ENCODE peak calls at places on chromosomes 13 and 19, in four cellular contexts. W, G, C and F are unnamed samples.

GRCh38 chr19:56141416-56141992 is 417 bp downstream of the ZNF444 start:
- DNase-seq in W (peak), G (peak), C (no peak), F (no peak)

GRCh38 chr19:35117017-35117570 is 1.5 kb downstream of the FXYD3 start:
- DNase-seq in G (no peak), W (no peak), C (no peak), F (no peak)

GRCh38 chr19:58362272-58362994 is at the start of gene ZNF497:
- DNase-seq in W (peak), C (peak), G (peak), F (peak)

GRCh38 chr13:31594056-31594455 is 145.3 kb upstream of the RXFP2 start:
- DNase-seq in G (no peak), W (no peak), C (no peak), F (no peak)

GRCh38 chr13:31115616-31116015 is 46.1 kb downstream of the HSPH1 start:
- DNase-seq in G (no peak), W (no peak), C (no peak), F (no peak)

GRCh38 chr19:45886427-45887310 is 728 bp upstream of the IRF2BP1 start:
- DNase-seq in G (peak), C (peak), W (peak), F (peak)

GRCh38 chr13:37681295-37682032 is 82.9 kb upstream of the POSTN start:
- DNase-seq in G (no peak), C (no peak), W (no peak), F (no peak)

GRCh38 chr13:100473087-100473486 is 115.5 kb downstream of the GGACT start:
- DNase-seq in G (no peak), W (no peak), C (no peak), F (no peak)

GRCh38 chr13:23159205-23159586 is 21.6 kb upstream of the SGCG start:
- DNase-seq in C (peak), G (no peak), W (no peak), F (peak)

GRCh38 chr19:14450168-14450874 is 17.2 kb downstream of the PKN1 start:
- DNase-seq in G (peak), C (peak), W (peak), F (peak)

GRCh38 chr13:27141746-27142145 is 29.9 kb downstream of the USP12 start:
- DNase-seq in C (no peak), G (no peak), W (no peak), F (no peak)

GRCh38 chr13:73259061-73259908 is 200.5 kb downstream of the KLF5 start:
- DNase-seq in G (no peak), C (no peak), W (no peak), F (no peak)

GRCh38 chr13:74040200-74040599 is 94.0 kb downstream of the KLF12 start:
- DNase-seq in C (peak), W (peak), G (peak), F (peak)

GRCh38 chr19:3644351-3645066 is 17.9 kb upstream of the CACTIN start:
- DNase-seq in W (no peak), G (no peak), C (no peak), F (no peak)
- H3K4me2 ChIP-seq in W (no peak), G (no peak), C (no peak), F (no peak)

GRCh38 chr19:47897857-47898256 is 11.7 kb upstream of the SULT2A1 start:
- DNase-seq in G (no peak), C (no peak), W (no peak), F (no peak)

GRCh38 chr19:47895165-47895782 is 9.2 kb upstream of the SULT2A1 start:
- DNase-seq in C (no peak), G (no peak), W (no peak), F (no peak)

GRCh38 chr19:47896019-47896418 is 9.9 kb upstream of the SULT2A1 start:
- DNase-seq in C (peak), W (no peak), G (no peak), F (no peak)

GRCh38 chr19:47901370-47901769 is 15.3 kb upstream of the SULT2A1 start:
- DNase-seq in G (no peak), C (no peak), W (no peak), F (no peak)

DNA sequence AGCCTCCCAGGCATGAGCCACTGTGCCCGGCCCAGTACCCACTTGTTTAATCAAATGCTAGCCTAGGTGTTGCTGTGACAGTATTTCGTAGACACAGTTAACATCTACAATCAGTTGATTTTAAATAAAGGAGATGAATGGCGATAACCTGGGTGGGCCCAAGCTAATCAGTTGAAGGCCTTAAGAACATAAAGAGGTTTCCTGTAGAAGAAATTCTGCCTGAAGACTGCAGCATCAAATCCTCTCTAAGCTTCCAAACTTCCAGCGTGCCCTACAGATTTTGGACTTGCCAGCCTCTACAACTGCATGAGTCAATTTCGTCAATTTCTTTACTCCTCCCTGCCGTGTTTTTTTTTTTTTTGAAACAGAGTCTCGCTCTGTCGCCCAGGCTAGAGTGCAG is 13.2 kb upstream of the SULT2A1 start:
- DNase-seq in W (no peak), C (no peak), G (no peak), F (no peak)
- H3K4me2 ChIP-seq in W (no peak), C (no peak), G (no peak), F (no peak)

GRCh38 chr13:21435710-21436151 is 23.4 kb downstream of the ZDHHC20 start:
- DNase-seq in C (peak), G (no peak), W (peak), F (peak)

GRCh38 chr13:21435231-21435630 is 23.9 kb downstream of the ZDHHC20 start:
- DNase-seq in C (no peak), G (no peak), W (no peak), F (no peak)

GRCh38 chr13:21434588-21434987 is 24.5 kb downstream of the ZDHHC20 start:
- DNase-seq in G (no peak), W (no peak), C (no peak), F (no peak)

DNA sequence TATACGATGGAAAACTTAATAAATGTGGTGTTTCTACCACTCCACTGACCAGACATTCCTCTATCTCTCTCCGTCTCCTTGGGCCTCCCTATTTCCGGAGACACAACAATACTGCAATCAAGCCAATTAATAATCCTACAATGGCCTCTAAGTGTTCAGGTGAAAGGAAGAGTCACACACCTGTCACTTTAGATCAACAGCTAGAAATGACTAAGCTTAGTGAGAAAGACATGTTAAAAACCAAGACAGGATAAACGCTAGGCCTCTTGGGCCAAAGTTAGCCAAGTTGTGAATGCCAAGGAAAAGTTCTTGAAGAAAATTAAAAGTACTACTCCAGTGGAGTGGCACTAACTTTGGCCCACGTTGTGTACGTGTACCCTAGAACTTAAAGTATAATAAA is 22.5 kb downstream of the ZDHHC20 start:
- DNase-seq in C (no peak), G (no peak), W (no peak), F (no peak)
- H3K4me2 ChIP-seq in C (peak), G (no peak), W (no peak), F (no peak)

GRCh38 chr19:16588824-16589577 is 16.8 kb upstream of the SLC35E1 start:
- DNase-seq in W (no peak), C (no peak), G (no peak), F (no peak)

GRCh38 chr19:16591803-16592556 is 19.8 kb upstream of the SLC35E1 start:
- DNase-seq in C (no peak), W (no peak), G (no peak), F (no peak)

GRCh38 chr19:16589917-16590316 is 17.7 kb upstream of the SLC35E1 start:
- DNase-seq in C (no peak), W (no peak), G (peak), F (no peak)

GRCh38 chr19:16593181-16593580 is 21.0 kb upstream of the SLC35E1 start:
- DNase-seq in C (no peak), W (no peak), G (peak), F (peak)

DNA sequence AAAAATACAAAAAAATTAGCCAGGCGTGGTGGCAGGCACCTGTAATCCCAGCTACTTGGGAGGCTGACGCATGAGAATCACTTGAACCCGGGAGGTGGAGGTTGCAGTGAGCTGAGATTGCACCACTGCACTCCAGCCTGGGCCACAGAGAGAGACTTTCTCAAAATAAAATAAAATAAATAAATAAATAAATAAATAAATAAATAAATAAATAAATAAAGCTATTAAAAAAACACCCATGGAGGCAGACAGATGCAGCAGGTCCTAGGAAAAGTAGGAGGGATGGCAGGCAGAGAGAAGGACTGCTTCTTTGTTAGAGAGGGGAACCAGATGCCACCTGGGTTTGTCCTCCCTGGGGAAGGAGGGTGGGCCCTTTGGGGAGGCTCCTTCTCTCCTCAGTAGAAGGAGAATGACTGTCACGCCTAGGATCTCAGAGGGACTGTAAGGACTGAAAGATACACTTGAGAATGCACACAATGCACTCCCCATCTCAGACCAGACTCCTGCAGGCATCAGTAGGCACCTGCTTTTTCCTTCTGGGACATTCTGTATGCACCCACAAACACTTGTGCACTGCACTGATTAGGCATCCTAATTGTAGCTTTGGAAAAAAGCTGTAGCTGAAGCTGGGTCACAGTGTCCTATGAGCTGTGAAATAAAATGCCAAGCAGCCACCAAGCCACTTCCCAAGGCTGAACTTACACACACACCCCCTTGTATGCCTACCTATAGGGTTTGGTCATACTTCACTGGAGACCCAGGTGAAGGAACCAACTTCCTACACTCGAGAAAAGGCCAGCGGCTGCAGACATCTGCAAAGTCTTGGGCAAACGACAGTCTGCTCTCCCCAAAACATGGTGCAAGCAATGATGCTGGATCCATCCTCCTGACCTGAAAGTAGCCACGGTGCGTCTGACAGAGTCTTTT is 18.9 kb upstream of the SLC35E1 start:
- DNase-seq in C (no peak), W (no peak), G (peak), F (no peak)
- H3K4me2 ChIP-seq in C (no peak), W (no peak), G (peak), F (no peak)